ENCODE peak calls at places on chromosomes 16 and 17, in ten cellular contexts. B is SK-N-SH; U is BJ; J is left ventricle myocardium inferior; X is CD8-positive, alpha-beta memory T cell; Q is Caco-2; S is body of pancreas; M is transverse colon; V is upper lobe of right lung; P is psoas muscle. Z is an unnamed sample. For H3K27me3, the result is how much of the 10 kb centered on the place peaks cover.

GRCh38 chr17:41910701-41911391 is 7.9 kb downstream of the ACLY start:
- DNase-seq in U (peak), P (no peak), B (no peak), M (no peak), S (peak), V (no peak), Q (no peak), X (no peak), J (no peak), Z (peak)

GRCh38 chr17:63317166-63317845 is 128.8 kb downstream of the CYB561 start:
- DNase-seq in U (no peak), X (no peak), B (no peak), P (no peak), Q (no peak), M (no peak), V (no peak), J (no peak), S (no peak), Z (no peak)

GRCh38 chr16:1037934-1038257 is 34.7 kb upstream of the SSTR5 start:
- DNase-seq in M (no peak), J (no peak), B (no peak), P (no peak), Q (no peak), U (no peak), X (no peak), V (no peak), S (no peak), Z (no peak)

GRCh38 chr17:62663304-62663703 is 35.8 kb downstream of the MRC2 start:
- DNase-seq in S (no peak), P (no peak), B (no peak), J (no peak), V (peak), M (no peak), Q (no peak), U (no peak), X (no peak), Z (no peak)

GRCh38 chr16:9134739-9135138 is 43.3 kb downstream of the HAPSTR1 start:
- DNase-seq in U (no peak), Q (peak), P (peak), B (peak), J (no peak), V (peak), M (peak), X (peak), S (peak), Z (peak)

GRCh38 chr16:1794221-1794871 is 841 bp upstream of the IGFALS start:
- DNase-seq in P (peak), J (no peak), M (no peak), S (peak), X (no peak), U (no peak), B (no peak), Q (no peak), V (peak), Z (no peak)

GRCh38 chr16:78763821-78764440 is 664.5 kb downstream of the WWOX start:
- DNase-seq in P (no peak), M (no peak), J (no peak), S (no peak), U (no peak), B (no peak), Q (no peak), X (no peak), V (no peak), Z (no peak)

GRCh38 chr16:25063102-25063501 is 47.9 kb upstream of the ARHGAP17 start:
- DNase-seq in B (no peak), J (no peak), S (no peak), X (no peak), M (no peak), P (no peak), Q (no peak), U (no peak), V (no peak), Z (no peak)

GRCh38 chr17:66214893-66215528 is 14.2 kb downstream of the APOH start:
- DNase-seq in P (no peak), Q (no peak), U (no peak), V (no peak), B (no peak), S (no peak), M (no peak), X (no peak), J (no peak), Z (no peak)

GRCh38 chr16:28255838-28256237 is 36.5 kb upstream of the SBK1 start:
- DNase-seq in V (no peak), M (no peak), B (no peak), S (no peak), J (no peak), Q (no peak), X (no peak), U (no peak), P (no peak), Z (no peak)
- H3K27me3 ChIP-seq in V (under half), M (under half), B (under half), S (under half), J (under half), Q (under half), X (under half), U (under half), P (under half), Z (under half)

DNA sequence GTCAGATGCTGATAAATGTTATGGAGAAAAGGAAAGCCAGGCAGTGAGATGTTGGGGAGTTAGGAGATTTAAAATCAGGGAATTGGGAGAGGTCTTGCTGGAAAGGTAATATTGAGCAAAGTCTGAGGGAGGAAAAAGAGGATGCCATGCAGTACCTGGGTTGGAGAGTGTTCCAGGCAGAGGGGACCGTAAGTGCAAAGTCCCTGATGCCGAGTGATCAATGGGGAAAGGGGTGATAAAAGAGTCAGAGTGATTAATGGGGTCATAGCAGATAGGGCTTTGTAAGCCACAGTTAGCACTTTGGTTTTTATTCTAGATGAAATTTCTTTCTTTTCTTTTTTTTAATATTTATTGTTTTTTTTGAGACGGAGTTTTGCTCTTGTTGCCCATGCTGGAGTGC is 2.0 kb upstream of the TRIM72 start:
- DNase-seq in M (no peak), S (no peak), Q (no peak), P (no peak), U (no peak), V (no peak), J (no peak), B (no peak), X (no peak), Z (no peak)
- H3K27me3 ChIP-seq in M (under half), S (under half), Q (under half), P (under half), U (under half), V (under half), J (half or more), B (half or more), X (under half), Z (half or more)

GRCh38 chr17:38568845-38569510 is 36.8 kb downstream of the SRCIN1 start:
- DNase-seq in Q (no peak), U (no peak), J (no peak), V (no peak), X (no peak), P (no peak), S (no peak), M (no peak), B (peak), Z (no peak)

GRCh38 chr17:38569701-38570512 is 35.8 kb downstream of the SRCIN1 start:
- DNase-seq in M (no peak), B (peak), S (no peak), P (no peak), Q (no peak), X (no peak), V (no peak), J (no peak), U (no peak), Z (no peak)

GRCh38 chr17:38566666-38567031 is 39.1 kb downstream of the SRCIN1 start:
- DNase-seq in X (no peak), V (no peak), S (no peak), P (no peak), M (no peak), Q (no peak), B (no peak), J (no peak), U (no peak), Z (no peak)

GRCh38 chr17:38567350-38567749 is 38.4 kb downstream of the SRCIN1 start:
- DNase-seq in Q (no peak), P (no peak), B (no peak), X (no peak), J (no peak), S (no peak), V (no peak), M (no peak), U (no peak), Z (no peak)

GRCh38 chr17:38568274-38568673 is 37.5 kb downstream of the SRCIN1 start:
- DNase-seq in M (no peak), V (no peak), X (no peak), J (no peak), U (no peak), S (no peak), B (no peak), P (no peak), Q (no peak), Z (no peak)
- H3K27me3 ChIP-seq in M (half or more), V (half or more), X (half or more), J (half or more), U (under half), S (under half), B (under half), P (half or more), Q (under half), Z (under half)

GRCh38 chr17:58756246-58757161 is 850 bp downstream of the PPM1E start:
- DNase-seq in V (no peak), J (no peak), Q (no peak), X (no peak), U (no peak), P (no peak), S (peak), B (peak), M (no peak), Z (peak)
- H3K27me3 ChIP-seq in V (half or more), J (half or more), Q (under half), X (under half), U (under half), P (half or more), S (under half), B (under half), M (half or more), Z (under half)

DNA sequence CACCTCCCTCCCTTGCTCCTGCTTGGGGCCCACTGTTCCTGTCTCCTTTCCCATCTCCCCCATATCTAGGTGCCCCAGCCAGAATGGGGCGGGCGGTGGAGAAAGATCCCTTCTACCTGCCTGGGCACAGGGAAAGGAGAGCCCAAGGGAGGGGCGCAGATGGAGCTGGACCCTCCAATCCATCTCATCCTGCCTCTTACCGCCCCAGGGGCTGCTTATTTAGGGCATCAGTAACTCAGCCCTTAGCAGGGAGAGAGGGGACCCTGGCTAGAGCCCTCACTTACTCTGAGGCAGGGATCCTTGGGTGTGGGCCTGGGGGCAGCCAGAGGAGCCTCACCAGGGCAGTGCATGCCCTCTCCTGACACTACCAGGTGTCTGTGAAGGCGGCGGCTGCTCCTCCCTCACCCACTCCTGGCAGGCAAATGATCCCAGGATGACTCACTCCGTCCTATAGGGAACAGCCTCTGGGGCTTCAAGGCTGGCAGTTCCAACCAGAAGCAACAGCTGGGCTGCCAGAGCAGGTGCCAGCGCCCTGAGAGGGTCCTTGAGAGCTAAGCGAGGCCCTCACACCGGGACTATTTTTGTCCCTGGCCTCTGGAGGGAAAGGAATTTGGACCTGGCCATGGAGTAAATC is 16.3 kb upstream of the BCAR1 start:
- DNase-seq in X (no peak), S (peak), U (no peak), J (peak), Q (no peak), P (peak), B (peak), M (peak), V (peak), Z (peak)
- H3K27me3 ChIP-seq in X (under half), S (under half), U (under half), J (under half), Q (under half), P (under half), B (under half), M (under half), V (under half), Z (under half)

GRCh38 chr17:18363021-18363941 is at the start of gene SHMT1:
- DNase-seq in Q (peak), U (peak), P (peak), V (peak), X (peak), J (peak), B (peak), M (peak), S (peak), Z (peak)

GRCh38 chr17:18362509-18363020 is 785 bp downstream of the SHMT1 start:
- DNase-seq in P (peak), U (no peak), S (peak), X (peak), Q (peak), B (peak), M (peak), J (peak), V (peak), Z (no peak)

GRCh38 chr17:18360518-18360917 is 2.8 kb downstream of the SHMT1 start:
- DNase-seq in P (no peak), X (no peak), Q (no peak), U (no peak), J (no peak), V (no peak), S (no peak), M (no peak), B (no peak), Z (no peak)

GRCh38 chr17:18361837-18362380 is 1.4 kb downstream of the SHMT1 start:
- DNase-seq in X (no peak), M (no peak), P (no peak), Q (no peak), S (no peak), B (no peak), U (no peak), J (no peak), V (no peak), Z (no peak)

GRCh38 chr17:18364166-18364565 is 816 bp upstream of the SHMT1 start:
- DNase-seq in X (no peak), Q (no peak), V (no peak), S (no peak), J (no peak), U (no peak), M (no peak), P (no peak), B (no peak), Z (no peak)
- H3K27me3 ChIP-seq in X (under half), Q (under half), V (under half), S (under half), J (under half), U (under half), M (under half), P (under half), B (under half), Z (under half)